ENCODE peak calls at places on chromosome 7, in seven cellular contexts. H is activated CD8-positive, alpha-beta memory T cell treated with anti-CD3 and anti-CD28 coated beads, Interleukin-2, amount 50 U/mL, for 48 hours; D is fibroblast of lung; C is nephron progenitor cell; T is colonic mucosa; R is hypothalamus; G is ovary. A is an unnamed sample.

GRCh38 chr7:602341-603141 is 82.9 kb upstream of the PDGFA start:
- DNase-seq in H (peak), D (no peak), C (no peak), T (no peak), R (no peak), G (no peak), A (peak)

GRCh38 chr7:133645870-133646492 is 393.1 kb downstream of the EXOC4 start:
- DNase-seq in H (no peak), D (peak), C (no peak), T (no peak), R (no peak), G (no peak), A (no peak)

GRCh38 chr7:73870041-73870492 is 9.1 kb downstream of the TMEM270 start:
- DNase-seq in H (no peak), D (no peak), C (no peak), T (no peak), R (no peak), G (peak), A (peak)

GRCh38 chr7:80563561-80564327 is 51.9 kb upstream of the GNAT3 start:
- DNase-seq in H (no peak), D (no peak), C (no peak), T (no peak), R (no peak), G (no peak), A (no peak)

GRCh38 chr7:30168800-30169584 is 34.2 kb downstream of the MTURN start:
- DNase-seq in H (no peak), D (peak), C (peak), T (no peak), R (no peak), G (no peak), A (no peak)

GRCh38 chr7:16619979-16620408 is 25.6 kb downstream of the ANKMY2 start:
- DNase-seq in H (no peak), D (peak), C (no peak), T (no peak), R (no peak), G (no peak), A (no peak)

GRCh38 chr7:88243345-88243909 is 23.6 kb upstream of the SRI start:
- DNase-seq in H (no peak), D (peak), C (no peak), T (no peak), R (no peak), G (no peak), A (no peak)

GRCh38 chr7:125927556-125927955 is 997.9 kb upstream of the POT1 start:
- DNase-seq in H (no peak), D (no peak), C (no peak), T (no peak), R (no peak), G (no peak), A (no peak)

GRCh38 chr7:87218941-87219544 is 489 bp downstream of the TMEM243 start:
- DNase-seq in H (no peak), D (peak), C (peak), T (peak), R (peak), G (peak), A (peak)

GRCh38 chr7:28358423-28358868 is 53.9 kb upstream of the CREB5 start:
- DNase-seq in H (no peak), D (peak), C (no peak), T (no peak), R (no peak), G (peak), A (no peak)

GRCh38 chr7:32518534-32519140 is 23.3 kb downstream of the AVL9 start:
- DNase-seq in H (no peak), D (peak), C (no peak), T (no peak), R (no peak), G (no peak), A (no peak)

GRCh38 chr7:131692131-131692960 is 135.9 kb upstream of the PODXL start:
- DNase-seq in H (peak), D (peak), C (peak), T (peak), R (peak), G (no peak), A (peak)

GRCh38 chr7:161786-162185 is 30.6 kb upstream of the FAM20C start:
- DNase-seq in H (no peak), D (no peak), C (no peak), T (no peak), R (no peak), G (no peak), A (no peak)

GRCh38 chr7:13411641-13412040 is 577.8 kb downstream of the ETV1 start:
- DNase-seq in H (no peak), D (no peak), C (no peak), T (no peak), R (no peak), G (no peak), A (no peak)

GRCh38 chr7:33905389-33906032 is at the start of gene BMPER:
- DNase-seq in H (peak), D (no peak), C (peak), T (peak), R (no peak), G (peak), A (peak)

GRCh38 chr7:19920200-19920599 is 146.8 kb upstream of the TMEM196 start:
- DNase-seq in H (no peak), D (peak), C (no peak), T (no peak), R (no peak), G (no peak), A (no peak)

GRCh38 chr7:116434820-116435341 is 64.7 kb upstream of the CAV2 start:
- DNase-seq in H (no peak), D (peak), C (no peak), T (no peak), R (no peak), G (no peak), A (no peak)

GRCh38 chr7:29371472-29371871 is 176.9 kb downstream of the CHN2 start:
- DNase-seq in H (no peak), D (no peak), C (no peak), T (no peak), R (no peak), G (no peak), A (no peak)

GRCh38 chr7:84914598-84914997 is 272.3 kb downstream of the SEMA3D start:
- DNase-seq in H (no peak), D (no peak), C (no peak), T (no peak), R (no peak), G (no peak), A (no peak)

GRCh38 chr7:134779741-134780065 is 269 bp downstream of the CALD1 start:
- DNase-seq in H (no peak), D (no peak), C (no peak), T (no peak), R (no peak), G (no peak), A (no peak)

GRCh38 chr7:28298870-28299484 is 113.3 kb upstream of the CREB5 start:
- DNase-seq in H (no peak), D (peak), C (peak), T (no peak), R (peak), G (peak), A (no peak)

GRCh38 chr7:28096713-28097112 is 83.9 kb downstream of the JAZF1 start:
- DNase-seq in H (no peak), D (peak), C (peak), T (peak), R (peak), G (peak), A (peak)

GRCh38 chr7:42272793-42273665 is 36.0 kb upstream of the GLI3 start:
- DNase-seq in H (no peak), D (peak), C (no peak), T (no peak), R (no peak), G (no peak), A (no peak)

GRCh38 chr7:151110941-151111645 is 24.8 kb downstream of the AGAP3 start:
- DNase-seq in H (peak), D (peak), C (peak), T (peak), R (peak), G (peak), A (peak)

GRCh38 chr7:150974468-150975391 is 3.4 kb downstream of the KCNH2 start:
- DNase-seq in H (peak), D (peak), C (peak), T (peak), R (peak), G (no peak), A (peak)

GRCh38 chr7:85000973-85001372 is 185.9 kb downstream of the SEMA3D start:
- DNase-seq in H (no peak), D (no peak), C (no peak), T (no peak), R (no peak), G (no peak), A (no peak)

GRCh38 chr7:141954334-141954733 is 7.6 kb upstream of the CLEC5A start:
- DNase-seq in H (no peak), D (no peak), C (no peak), T (no peak), R (no peak), G (no peak), A (no peak)

GRCh38 chr7:35869810-35870209 is 69.0 kb downstream of the SEPTIN7 start:
- DNase-seq in H (no peak), D (peak), C (no peak), T (no peak), R (no peak), G (no peak), A (no peak)

GRCh38 chr7:90412458-90413184 is 9.4 kb downstream of the CLDN12 start:
- DNase-seq in H (no peak), D (peak), C (peak), T (peak), R (no peak), G (no peak), A (no peak)

GRCh38 chr7:155532792-155533119 is 13.6 kb downstream of the CNPY1 start:
- DNase-seq in H (no peak), D (no peak), C (no peak), T (no peak), R (no peak), G (no peak), A (no peak)

GRCh38 chr7:44163591-44163990 is 22.5 kb upstream of the MYL7 start:
- DNase-seq in H (no peak), D (peak), C (no peak), T (no peak), R (no peak), G (no peak), A (no peak)

GRCh38 chr7:192035-192649 is at the start of gene FAM20C:
- DNase-seq in H (peak), D (peak), C (peak), T (peak), R (peak), G (peak), A (peak)

GRCh38 chr7:122343986-122344620 is 39.6 kb upstream of the FEZF1 start:
- DNase-seq in H (no peak), D (no peak), C (no peak), T (no peak), R (no peak), G (no peak), A (no peak)

GRCh38 chr7:90298145-90299038 is 22.7 kb downstream of the FAM237B start:
- DNase-seq in H (no peak), D (peak), C (no peak), T (no peak), R (no peak), G (no peak), A (no peak)

GRCh38 chr7:111255576-111255975 is 164.6 kb downstream of the LRRN3 start:
- DNase-seq in H (no peak), D (no peak), C (no peak), T (no peak), R (no peak), G (no peak), A (no peak)

GRCh38 chr7:30548762-30549344 is 44.2 kb upstream of the GGCT start:
- DNase-seq in H (peak), D (peak), C (peak), T (peak), R (peak), G (peak), A (peak)

GRCh38 chr7:76131872-76132271 is 69.8 kb upstream of the SRRM3 start:
- DNase-seq in H (no peak), D (no peak), C (no peak), T (no peak), R (no peak), G (no peak), A (no peak)

A was measured in left cardiac atrium.